ENCODE peak calls at places on chromosomes 16 and 17, in five cellular contexts. R is A549, N is endothelial cell of umbilical vein, I is GM12878, D is K562. F is an unnamed sample.

GRCh38 chr17:18916816-18917496 is 35.0 kb upstream of the SLC5A10 start:
- DNase-seq in R (no peak), N (no peak), I (no peak), D (no peak), F (peak)

GRCh38 chr17:21380659-21381058 is 4.5 kb downstream of the KCNJ12 start:
- DNase-seq in R (no peak), N (no peak), I (no peak), D (no peak), F (no peak)

GRCh38 chr17:74856113-74856512 is 3.6 kb downstream of the GRIN2C start:
- DNase-seq in R (no peak), N (no peak), I (no peak), D (no peak), F (no peak)

GRCh38 chr17:37067555-37068111 is 118.9 kb downstream of the AATF start:
- DNase-seq in R (peak), N (peak), I (no peak), D (peak), F (no peak)

GRCh38 chr16:799948-800833 is at the start of gene GNG13:
- DNase-seq in R (no peak), N (no peak), I (no peak), D (peak), F (no peak)

GRCh38 chr16:377419-377951 is 4.3 kb downstream of the PGAP6 start:
- DNase-seq in R (no peak), N (no peak), I (no peak), D (no peak), F (no peak)

GRCh38 chr16:48276102-48276501 is 28.8 kb upstream of the ABCC11 start:
- DNase-seq in R (no peak), N (peak), I (no peak), D (no peak), F (no peak)

GRCh38 chr17:19391432-19391831 is 4.4 kb upstream of the MFAP4 start:
- DNase-seq in R (no peak), N (no peak), I (no peak), D (no peak), F (no peak)

GRCh38 chr17:39926135-39926587 is 1.2 kb downstream of the ORMDL3 start:
- DNase-seq in R (no peak), N (no peak), I (no peak), D (no peak), F (no peak)

GRCh38 chr16:88920618-88921602 is 54.5 kb upstream of the PABPN1L start:
- DNase-seq in R (no peak), N (peak), I (no peak), D (no peak), F (peak)

GRCh38 chr17:78374631-78375274 is 3.7 kb upstream of the PGS1 start:
- DNase-seq in R (no peak), N (peak), I (no peak), D (no peak), F (no peak)

GRCh38 chr16:83328936-83329335 is 478.8 kb upstream of the HSBP1 start:
- DNase-seq in R (no peak), N (no peak), I (no peak), D (no peak), F (no peak)

GRCh38 chr17:31488264-31488981 is 96.9 kb downstream of the RAB11FIP4 start:
- DNase-seq in R (no peak), N (no peak), I (no peak), D (no peak), F (peak)

GRCh38 chr16:12096162-12096781 is 119.7 kb downstream of the SNX29 start:
- DNase-seq in R (no peak), N (no peak), I (no peak), D (no peak), F (no peak)

GRCh38 chr17:17516941-17517720 is 20.9 kb upstream of the RASD1 start:
- DNase-seq in R (no peak), N (no peak), I (no peak), D (no peak), F (peak)

GRCh38 chr17:57166803-57167202 is 81.8 kb downstream of the AKAP1 start:
- DNase-seq in R (no peak), N (no peak), I (no peak), D (no peak), F (no peak)

GRCh38 chr17:732788-733720 is 658 bp downstream of the TLCD3A start:
- DNase-seq in R (no peak), N (peak), I (no peak), D (peak), F (peak)

GRCh38 chr17:35973333-35974260 is 7.7 kb downstream of the CCL16 start:
- DNase-seq in R (no peak), N (peak), I (no peak), D (no peak), F (no peak)

GRCh38 chr17:7839199-7839889 is 5.3 kb downstream of the KDM6B start:
- DNase-seq in R (no peak), N (no peak), I (no peak), D (peak), F (peak)

GRCh38 chr17:79919164-79919585 is 79.9 kb upstream of the CBX4 start:
- DNase-seq in R (peak), N (peak), I (no peak), D (no peak), F (no peak)

GRCh38 chr16:53558665-53559064 is 55.7 kb upstream of the AKTIP start:
- DNase-seq in R (no peak), N (no peak), I (no peak), D (no peak), F (no peak)

GRCh38 chr17:13031718-13032350 is 14.0 kb upstream of the ELAC2 start:
- DNase-seq in R (peak), N (peak), I (no peak), D (peak), F (peak)

GRCh38 chr16:55357241-55357640 is 33.2 kb downstream of the IRX6 start:
- DNase-seq in R (no peak), N (no peak), I (no peak), D (no peak), F (peak)

GRCh38 chr17:17849863-17850373 is 13.1 kb upstream of the SREBF1 start:
- DNase-seq in R (no peak), N (peak), I (peak), D (peak), F (peak)

GRCh38 chr16:69089091-69089912 is 16.2 kb upstream of the HAS3 start:
- DNase-seq in R (no peak), N (peak), I (peak), D (peak), F (no peak)

GRCh38 chr17:19386974-19387920 is at the start of gene MFAP4:
- DNase-seq in R (no peak), N (no peak), I (no peak), D (no peak), F (peak)

GRCh38 chr16:31273187-31273586 is 13.4 kb downstream of the ITGAM start:
- DNase-seq in R (no peak), N (no peak), I (no peak), D (no peak), F (no peak)

GRCh38 chr16:31274831-31275816 is 15.3 kb downstream of the ITGAM start:
- DNase-seq in R (no peak), N (no peak), I (no peak), D (no peak), F (no peak)

GRCh38 chr16:31270795-31271194 is 11.0 kb downstream of the ITGAM start:
- DNase-seq in R (no peak), N (no peak), I (no peak), D (no peak), F (no peak)

GRCh38 chr16:31271621-31272190 is 11.9 kb downstream of the ITGAM start:
- DNase-seq in R (no peak), N (no peak), I (no peak), D (no peak), F (no peak)

DNA sequence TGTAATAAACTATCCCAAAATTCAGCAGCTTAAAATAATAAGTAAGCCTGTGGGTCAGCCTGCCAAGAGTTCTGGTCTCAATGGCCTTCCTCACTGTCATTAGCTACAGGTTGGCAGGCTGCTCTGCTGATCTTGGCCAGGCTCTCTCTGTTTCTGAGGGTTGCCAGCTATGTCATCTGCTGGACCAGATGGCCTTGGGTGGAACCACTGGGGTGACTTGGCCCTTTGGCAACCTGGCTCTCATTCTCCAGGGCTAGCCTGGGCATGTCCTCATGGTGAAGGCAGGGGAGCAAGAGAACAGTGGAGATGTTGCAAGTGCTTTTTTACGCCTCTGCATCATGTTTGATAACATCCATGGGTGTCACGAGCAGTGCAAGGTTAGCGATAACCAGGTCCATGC is 13.9 kb downstream of the ITGAM start:
- DNase-seq in R (no peak), N (no peak), I (no peak), D (no peak), F (no peak)
- TF ChIP-seq MYC in R (no peak), N (no peak), I (no peak), D (no peak), F (no peak)

DNA sequence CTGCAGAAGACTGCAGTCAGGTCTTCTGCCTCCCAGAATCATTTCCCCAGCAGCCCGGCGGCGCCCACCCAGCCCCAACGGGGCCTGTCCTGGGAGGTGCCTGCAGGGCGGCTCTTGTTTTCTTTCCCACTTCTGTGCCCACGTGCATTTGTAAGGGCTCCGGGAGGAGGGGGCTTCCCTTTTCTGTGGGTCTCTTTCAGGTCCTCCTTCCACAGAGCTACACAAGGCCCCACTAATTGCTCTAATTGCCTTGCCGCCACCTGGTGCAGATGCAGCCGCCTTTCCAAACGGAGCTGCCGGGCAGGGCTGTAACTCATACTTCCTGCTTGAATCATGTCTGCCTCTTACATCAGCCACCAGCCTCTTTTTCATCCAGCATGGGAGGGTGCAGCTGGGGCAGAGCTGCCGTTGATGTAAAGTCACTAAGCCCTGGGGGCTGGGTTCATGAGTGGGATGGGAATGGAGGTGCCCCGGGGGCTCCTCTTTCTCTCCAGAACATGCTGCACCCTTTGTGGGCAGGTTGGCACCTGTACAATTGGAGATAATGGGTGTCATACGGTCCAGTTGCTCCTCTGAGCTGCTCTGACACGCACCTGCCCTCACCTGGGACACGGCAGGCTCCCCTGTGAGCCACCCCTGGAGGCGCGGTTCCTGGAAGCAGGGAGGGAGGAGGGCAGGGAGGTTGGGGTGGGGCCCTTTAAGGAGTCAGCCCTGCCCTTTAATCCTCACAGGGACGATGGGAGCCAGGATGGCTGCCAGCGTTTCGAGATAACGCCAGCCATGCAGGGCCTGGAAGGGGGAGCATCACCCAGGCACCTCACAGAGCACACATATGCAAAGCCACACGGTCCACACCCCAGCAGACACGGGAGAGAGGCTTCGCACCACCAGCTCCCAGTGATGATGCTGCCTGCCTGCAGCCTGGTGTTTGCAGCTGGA is 41.1 kb upstream of the KLHDC4 start:
- DNase-seq in R (peak), N (peak), I (no peak), D (peak), F (peak)
- TF ChIP-seq MYC in R (no peak), N (no peak), I (no peak), D (peak), F (peak)

GRCh38 chr16:67013238-67013822 is 15.6 kb upstream of the CBFB start:
- DNase-seq in R (no peak), N (no peak), I (no peak), D (no peak), F (peak)
- TF ChIP-seq MYC in R (no peak), N (no peak), I (no peak), D (no peak), F (no peak)

DNA sequence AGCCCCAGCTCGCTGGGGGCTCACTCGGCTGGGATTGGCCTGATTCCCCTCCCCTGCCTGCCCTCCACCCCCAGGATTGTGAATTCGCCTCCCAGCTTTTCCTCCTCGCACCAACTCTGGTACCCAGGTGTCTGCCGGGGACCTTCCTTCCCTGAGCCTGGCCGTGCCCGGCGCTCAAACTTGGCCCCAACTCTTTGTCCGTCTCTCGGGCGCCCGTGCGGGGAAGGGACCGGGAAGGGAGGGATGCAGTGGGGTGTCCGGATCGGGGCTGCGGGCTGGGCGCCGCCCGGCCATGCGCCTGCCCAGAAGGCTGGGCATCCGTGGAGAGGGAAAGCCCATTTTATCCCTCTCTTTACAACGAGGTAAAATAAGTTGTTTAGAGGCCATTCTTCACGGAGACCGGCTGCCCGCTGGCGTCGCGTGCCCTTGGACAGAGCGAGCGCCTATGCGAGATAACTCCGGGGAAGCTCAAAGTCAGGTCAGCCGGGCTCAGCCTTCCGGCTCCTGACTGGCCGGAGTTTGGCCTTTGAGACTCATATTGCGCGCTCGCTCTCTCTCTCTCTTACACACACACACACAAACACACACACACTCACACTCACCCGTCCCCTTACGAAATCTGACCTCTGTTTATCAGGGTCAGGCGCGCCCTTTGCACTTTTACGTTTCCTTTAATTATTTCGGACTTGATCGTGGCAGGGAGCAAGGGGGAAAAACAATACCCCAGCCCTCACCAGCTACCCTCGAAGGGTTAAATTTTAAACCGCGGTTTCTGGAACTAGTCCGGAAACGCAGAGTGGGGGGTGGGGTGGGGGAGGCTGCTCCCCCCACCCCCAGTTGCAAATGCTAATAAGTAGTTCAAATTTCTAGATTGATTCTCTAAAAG is 798 bp upstream of the MAF start:
- DNase-seq in R (peak), N (peak), I (no peak), D (no peak), F (no peak)
- TF ChIP-seq MYC in R (no peak), N (no peak), I (no peak), D (no peak), F (no peak)

DNA sequence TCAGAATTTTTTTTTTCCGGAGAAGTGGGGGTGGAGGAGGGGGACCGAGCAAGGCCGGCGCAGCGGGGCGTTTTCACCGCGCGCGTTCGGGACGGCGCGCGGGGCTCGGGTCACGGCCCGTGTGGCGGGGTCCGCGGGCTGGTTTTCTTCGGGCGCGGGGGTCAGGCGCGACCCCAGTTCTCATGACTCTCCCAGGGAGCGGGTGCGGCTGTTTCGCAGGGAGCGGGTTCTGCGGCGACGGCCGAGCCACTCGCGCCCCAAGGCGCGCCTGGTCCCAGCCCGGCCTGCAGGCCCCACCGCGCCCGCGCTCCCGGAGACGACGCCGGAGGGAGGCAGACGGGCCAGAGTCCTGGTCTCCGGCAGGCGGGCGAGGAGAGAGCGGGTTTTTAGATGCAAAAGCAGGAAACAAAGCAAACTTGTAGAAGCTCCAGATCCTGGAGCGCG is 1.0 kb downstream of the BAHCC1 start:
- DNase-seq in R (no peak), N (no peak), I (no peak), D (no peak), F (no peak)
- TF ChIP-seq MYC in R (no peak), N (no peak), I (no peak), D (no peak), F (no peak)

GRCh38 chr16:27363797-27364196 is 38.2 kb upstream of the IL21R start:
- DNase-seq in R (no peak), N (peak), I (no peak), D (no peak), F (no peak)
- TF ChIP-seq MYC in R (no peak), N (no peak), I (no peak), D (no peak), F (no peak)

DNA sequence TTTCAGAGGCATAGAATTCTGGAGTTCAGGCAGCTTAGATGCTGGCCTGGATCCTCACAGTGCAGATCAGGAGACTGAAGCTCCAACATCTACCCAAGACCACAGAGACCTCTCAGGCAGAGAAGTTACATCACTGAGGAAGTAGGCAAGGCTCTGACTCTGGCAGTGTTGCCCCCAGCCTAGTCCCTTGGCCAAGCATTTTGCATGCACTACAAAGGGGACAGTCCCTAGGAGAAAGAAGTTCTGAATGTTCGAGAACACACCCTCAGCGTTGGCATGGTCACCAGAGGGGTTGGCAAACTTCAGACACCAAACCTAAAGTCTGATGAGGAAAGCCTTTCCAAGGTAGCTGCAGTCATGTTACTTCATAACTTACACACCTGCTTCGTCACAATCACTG is 2.5 kb downstream of the RANBP10 start:
- DNase-seq in R (no peak), N (no peak), I (no peak), D (no peak), F (peak)
- TF ChIP-seq MYC in R (no peak), N (no peak), I (no peak), D (no peak), F (no peak)

F was measured in NB4.